ENCODE peak calls at places on chromosomes 2 and 18, in eight cellular contexts. U, L, P, Q, J, I, T and M are unnamed samples.

GRCh38 chr18:49728542-49728941 is 84.8 kb downstream of the ACAA2 start:
- DNase-seq in U (no peak), L (peak; percentile 94), P (peak; percentile 41), Q (peak; percentile 57), J (peak; percentile 61), I (peak; percentile 47), T (peak; percentile 53), M (no peak)

GRCh38 chr2:109352066-109352897 is 223.3 kb downstream of the SH3RF3 start:
- DNase-seq in U (no peak), L (peak; percentile 24), P (no peak), Q (no peak), J (no peak), I (no peak), T (no peak), M (no peak)

GRCh38 chr18:35736696-35737095 is 155.2 kb downstream of the GALNT1 start:
- DNase-seq in U (no peak), L (no peak), P (no peak), Q (no peak), J (no peak), I (no peak), T (no peak), M (no peak)

GRCh38 chr2:63755980-63756379 is 85.7 kb upstream of the UGP2 start:
- DNase-seq in U (no peak), L (no peak), P (peak; percentile 67), Q (peak; percentile 4), J (no peak), I (no peak), T (no peak), M (no peak)

GRCh38 chr2:55051026-55051866 is 995 bp upstream of the RTN4 start:
- DNase-seq in U (peak; percentile 24), L (peak; percentile 78), P (peak; percentile 99), Q (peak; percentile 99), J (no peak), I (peak; percentile 98), T (peak; percentile 61), M (peak; percentile 81)

GRCh38 chr2:55097462-55098410 is 47.5 kb upstream of the RTN4 start:
- DNase-seq in U (no peak), L (no peak), P (no peak), Q (no peak), J (no peak), I (no peak), T (peak; percentile 54), M (peak; percentile 47)

GRCh38 chr18:28905509-28905908 is 728.6 kb upstream of the CDH2 start:
- DNase-seq in U (no peak), L (no peak), P (peak; percentile 74), Q (peak; percentile 58), J (no peak), I (peak; percentile 29), T (no peak), M (no peak)

GRCh38 chr2:88690591-88691338 is 708 bp upstream of the RPIA start:
- DNase-seq in U (peak; percentile 25), L (no peak), P (peak; percentile 55), Q (peak; percentile 59), J (peak; percentile 57), I (no peak), T (peak; percentile 61), M (peak; percentile 22)

GRCh38 chr2:30484995-30485394 is 37.9 kb downstream of the LCLAT1 start:
- DNase-seq in U (no peak), L (no peak), P (no peak), Q (no peak), J (no peak), I (no peak), T (no peak), M (no peak)

GRCh38 chr18:13216092-13216582 is 2.4 kb upstream of the LDLRAD4 start:
- DNase-seq in U (peak; percentile 72), L (peak; percentile 82), P (peak; percentile 68), Q (peak; percentile 42), J (peak; percentile 72), I (peak; percentile 55), T (peak; percentile 85), M (peak; percentile 78)

GRCh38 chr2:220259656-220260055 is 632.2 kb downstream of the SLC4A3 start:
- DNase-seq in U (no peak), L (no peak), P (no peak), Q (no peak), J (no peak), I (no peak), T (no peak), M (no peak)

GRCh38 chr2:119112770-119113488 is 45.6 kb downstream of the C1QL2 start:
- DNase-seq in U (no peak), L (peak; percentile 64), P (no peak), Q (no peak), J (no peak), I (no peak), T (no peak), M (no peak)

GRCh38 chr2:25293145-25293544 is 48.6 kb downstream of the DNMT3A start:
- DNase-seq in U (no peak), L (no peak), P (no peak), Q (no peak), J (no peak), I (no peak), T (peak; percentile 29), M (no peak)
- H3K27ac ChIP-seq in U (peak overlapping the region; percentile 98), L (no peak overlapping the region), P (no peak overlapping the region), Q (no peak overlapping the region), J (no peak overlapping the region), I (no peak overlapping the region), T (peak overlapping the region; percentile 97), M (peak overlapping the region; percentile 78)

DNA sequence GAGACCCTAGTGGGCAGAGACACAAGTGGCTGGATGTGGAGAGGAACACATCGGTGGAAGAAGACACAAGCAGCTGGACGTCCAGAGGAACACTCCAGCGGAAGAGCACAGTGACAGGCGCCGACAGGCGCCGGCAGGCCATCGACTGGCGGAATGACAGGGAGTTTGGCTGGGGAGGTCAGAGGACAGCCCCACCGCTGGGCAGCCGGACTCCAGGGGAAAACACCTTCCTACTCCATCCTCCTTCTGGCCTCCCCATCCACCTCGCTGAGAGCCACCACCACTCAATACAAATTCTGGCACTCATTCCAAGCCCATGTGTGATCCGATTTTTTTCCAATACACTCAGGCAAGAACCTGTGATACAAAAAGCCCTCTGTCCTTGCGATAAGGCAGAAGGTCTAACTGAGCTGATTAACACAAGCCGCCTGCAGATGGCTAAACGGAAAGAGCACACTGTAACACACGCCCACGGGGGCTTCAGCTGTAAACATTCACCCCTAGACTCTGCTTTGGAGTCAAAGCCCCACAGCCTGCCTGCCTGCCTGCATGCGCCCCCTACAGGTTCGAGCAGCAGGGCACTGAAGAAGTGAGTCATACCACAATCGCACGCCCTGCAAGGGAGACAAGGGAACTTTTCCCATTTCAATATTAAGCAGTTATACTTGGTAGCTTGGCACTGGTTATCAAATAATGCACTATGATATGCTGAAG is 50.2 kb upstream of the LRP1B start:
- DNase-seq in U (no peak), L (peak; percentile 92), P (peak; percentile 24), Q (peak; percentile 11), J (no peak), I (peak; percentile 53), T (peak; percentile 20), M (no peak)
- TF ChIP-seq CTCF in U (no peak), L (peak; percentile 88), P (peak; percentile 66), Q (peak; percentile 69), J (no peak), I (peak; percentile 86), T (no peak), M (no peak)

GRCh38 chr2:234979204-234980167 is 27.7 kb downstream of the SH3BP4 start:
- DNase-seq in U (no peak), L (no peak), P (peak; percentile 42), Q (no peak), J (no peak), I (no peak), T (no peak), M (no peak)

GRCh38 chr2:234982096-234982834 is 30.4 kb downstream of the SH3BP4 start:
- DNase-seq in U (no peak), L (no peak), P (no peak), Q (no peak), J (no peak), I (no peak), T (peak; percentile 30), M (no peak)

GRCh38 chr2:234980476-234981187 is 28.8 kb downstream of the SH3BP4 start:
- DNase-seq in U (no peak), L (no peak), P (peak; percentile 60), Q (no peak), J (no peak), I (peak; percentile 37), T (peak; percentile 11), M (no peak)

GRCh38 chr2:234983011-234983726 is 31.4 kb downstream of the SH3BP4 start:
- DNase-seq in U (no peak), L (no peak), P (no peak), Q (no peak), J (no peak), I (no peak), T (peak; percentile 16), M (no peak)

DNA sequence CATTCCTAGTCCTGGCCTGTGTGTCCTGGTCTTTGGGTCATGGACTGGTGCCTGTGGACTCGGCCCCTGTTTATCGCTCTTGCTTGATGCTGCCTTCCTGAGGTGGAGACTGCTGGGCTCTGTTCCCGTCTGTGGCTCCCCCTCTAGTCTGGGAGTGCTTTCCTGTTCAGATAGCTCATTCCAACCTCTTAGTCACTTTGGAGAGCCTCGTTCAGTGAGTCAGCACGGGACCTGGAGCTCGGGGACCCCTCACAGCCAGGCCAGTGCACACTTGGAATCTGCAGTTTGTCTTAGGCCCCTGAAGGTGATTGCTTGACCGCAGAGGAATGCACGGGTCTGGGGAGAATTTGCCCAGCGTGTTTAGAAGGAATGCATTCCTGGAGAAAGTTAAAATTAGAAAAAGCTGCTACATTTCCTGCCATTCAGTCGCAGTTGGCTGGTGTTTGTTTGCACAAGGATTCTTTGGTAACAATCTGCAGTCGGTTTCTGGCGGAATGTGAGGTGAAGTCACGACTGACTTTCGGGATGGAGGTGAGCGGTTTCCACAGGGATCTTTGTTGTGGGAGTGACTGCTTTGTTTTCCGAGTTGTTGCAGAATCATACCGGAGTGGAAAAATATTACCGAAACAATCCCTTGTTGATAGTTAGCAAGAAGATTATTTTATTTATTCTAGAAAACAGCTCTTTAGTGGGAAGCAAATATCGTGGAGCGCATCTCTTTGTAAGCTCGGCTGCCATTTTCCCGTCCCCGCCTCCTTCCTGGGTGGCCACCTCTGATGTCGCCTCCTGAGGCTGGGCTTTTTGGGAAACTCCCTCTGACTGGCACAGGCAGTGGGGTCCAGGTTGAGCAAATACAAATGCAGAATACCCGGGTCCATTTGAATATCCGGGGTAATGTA is 29.6 kb downstream of the SH3BP4 start:
- DNase-seq in U (peak; percentile 75), L (peak; percentile 89), P (peak; percentile 94), Q (peak; percentile 95), J (no peak), I (peak; percentile 97), T (peak; percentile 79), M (peak; percentile 74)
- H3K4me3 ChIP-seq in U (peak overlapping the region; percentile 50), L (peak overlapping the region; percentile 7), P (peak overlapping the region; percentile 67), Q (no peak overlapping the region), J (peak overlapping the region; percentile 35), I (no peak overlapping the region), T (peak overlapping the region; percentile 20), M (peak overlapping the region; percentile 29)

GRCh38 chr2:174051039-174051438 is 85.9 kb upstream of the SP3 start:
- DNase-seq in U (no peak), L (no peak), P (no peak), Q (no peak), J (no peak), I (no peak), T (no peak), M (no peak)

GRCh38 chr2:174053285-174053684 is 88.1 kb upstream of the SP3 start:
- DNase-seq in U (no peak), L (peak; percentile 71), P (no peak), Q (no peak), J (no peak), I (no peak), T (no peak), M (no peak)

GRCh38 chr2:174053784-174054183 is 88.6 kb upstream of the SP3 start:
- DNase-seq in U (no peak), L (peak; percentile 75), P (no peak), Q (no peak), J (no peak), I (no peak), T (no peak), M (no peak)

GRCh38 chr2:174052639-174052976 is 87.4 kb upstream of the SP3 start:
- DNase-seq in U (no peak), L (no peak), P (no peak), Q (no peak), J (no peak), I (no peak), T (no peak), M (no peak)

GRCh38 chr2:174051741-174052638 is 86.8 kb upstream of the SP3 start:
- DNase-seq in U (no peak), L (peak; percentile 81), P (peak; percentile 86), Q (peak; percentile 53), J (no peak), I (peak; percentile 67), T (no peak), M (no peak)
- H3K27ac ChIP-seq in U (peak overlapping the region; percentile 22), L (peak overlapping the region; percentile 45), P (peak overlapping the region; percentile 46), Q (no peak overlapping the region), J (peak overlapping the region; percentile 48), I (no peak overlapping the region), T (no peak overlapping the region), M (no peak overlapping the region)